ENCODE peak calls at places on chromosomes 1 and 21, in five cellular contexts. U, H, S, Y and A are unnamed samples.

GRCh38 chr1:166920561-166921475 is 44.8 kb upstream of the TADA1 start:
- DNase-seq in U (peak), H (peak), S (no peak), Y (peak), A (no peak)

GRCh38 chr1:161216945-161217712 is 2.0 kb downstream of the FCER1G start:
- DNase-seq in U (no peak), H (no peak), S (peak), Y (peak), A (no peak)

GRCh38 chr21:34889287-34889536 is 159.9 kb downstream of the RUNX1 start:
- DNase-seq in U (no peak), H (no peak), S (peak), Y (peak), A (peak)

GRCh38 chr1:27527223-27527856 is 37.4 kb upstream of the WASF2 start:
- DNase-seq in U (peak), H (peak), S (peak), Y (peak), A (peak)

GRCh38 chr1:70992521-70992920 is 55.1 kb downstream of the PTGER3 start:
- DNase-seq in U (no peak), H (no peak), S (no peak), Y (no peak), A (no peak)

GRCh38 chr1:47417129-47418044 is 1.3 kb downstream of the FOXE3 start:
- DNase-seq in U (no peak), H (no peak), S (no peak), Y (no peak), A (no peak)

GRCh38 chr1:115539061-115539460 is 102.7 kb upstream of the VANGL1 start:
- DNase-seq in U (no peak), H (no peak), S (no peak), Y (no peak), A (peak)

GRCh38 chr1:184514447-184514846 is 127.6 kb downstream of the C1orf21 start:
- DNase-seq in U (no peak), H (no peak), S (no peak), Y (no peak), A (no peak)

GRCh38 chr1:167722152-167722869 is 529 bp downstream of the MPZL1 start:
- DNase-seq in U (peak), H (peak), S (no peak), Y (no peak), A (peak)

GRCh38 chr1:90671736-90672135 is 45.4 kb downstream of the BARHL2 start:
- DNase-seq in U (no peak), H (no peak), S (no peak), Y (no peak), A (no peak)

GRCh38 chr1:243738020-243738419 is 112.0 kb downstream of the AKT3 start:
- DNase-seq in U (no peak), H (no peak), S (no peak), Y (no peak), A (no peak)

GRCh38 chr1:113747376-113747775 is 11.9 kb downstream of the PHTF1 start:
- DNase-seq in U (no peak), H (no peak), S (no peak), Y (no peak), A (no peak)

GRCh38 chr1:181094813-181095212 is 6.3 kb downstream of the IER5 start:
- DNase-seq in U (no peak), H (no peak), S (no peak), Y (no peak), A (no peak)

GRCh38 chr1:112237983-112238515 is 158.0 kb upstream of the CTTNBP2NL start:
- DNase-seq in U (no peak), H (no peak), S (no peak), Y (no peak), A (no peak)

GRCh38 chr1:12180315-12180714 is 13.5 kb downstream of the TNFRSF1B start:
- DNase-seq in U (no peak), H (no peak), S (peak), Y (no peak), A (peak)

GRCh38 chr1:151408891-151409290 is 9.5 kb downstream of the PSMB4 start:
- DNase-seq in U (no peak), H (no peak), S (no peak), Y (no peak), A (no peak)

GRCh38 chr1:159229486-159229885 is 24.8 kb downstream of the ACKR1 start:
- DNase-seq in U (peak), H (no peak), S (no peak), Y (no peak), A (no peak)

GRCh38 chr1:1440941-1441888 is 5.7 kb downstream of the VWA1 start:
- DNase-seq in U (peak), H (peak), S (peak), Y (peak), A (peak)

GRCh38 chr1:8875216-8875861 is 3.1 kb downstream of the ENO1 start:
- DNase-seq in U (no peak), H (no peak), S (no peak), Y (no peak), A (peak)

DNA sequence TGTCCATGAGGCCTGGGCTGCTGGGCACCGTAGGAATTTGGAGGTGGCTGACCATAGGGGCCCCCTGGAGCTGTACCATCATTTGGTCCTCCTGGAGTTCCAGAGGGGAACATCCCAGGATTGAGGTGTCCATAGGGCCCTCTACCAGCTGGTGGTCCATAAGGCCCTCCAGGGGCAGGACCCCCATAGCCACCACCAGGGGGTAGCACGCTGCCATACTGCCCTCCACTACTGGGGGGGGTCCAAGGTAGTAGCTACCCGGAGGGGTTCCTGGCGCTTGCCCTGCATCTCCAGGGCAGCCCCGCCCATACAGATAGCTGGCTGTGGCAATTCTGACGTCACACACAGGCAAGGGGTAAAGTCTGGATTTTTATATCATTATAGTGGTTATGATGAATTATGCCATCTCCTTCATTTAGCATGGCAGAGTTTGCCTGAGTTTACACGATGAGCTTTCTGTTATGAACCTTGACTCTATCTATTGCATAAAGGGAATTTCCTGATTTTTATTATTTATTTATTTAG is 13.2 kb downstream of the MDM4 start:
- DNase-seq in U (no peak), H (no peak), S (no peak), Y (no peak), A (no peak)
- TF ChIP-seq CTCF in U (peak), H (peak), S (no peak), Y (no peak), A (peak)

DNA sequence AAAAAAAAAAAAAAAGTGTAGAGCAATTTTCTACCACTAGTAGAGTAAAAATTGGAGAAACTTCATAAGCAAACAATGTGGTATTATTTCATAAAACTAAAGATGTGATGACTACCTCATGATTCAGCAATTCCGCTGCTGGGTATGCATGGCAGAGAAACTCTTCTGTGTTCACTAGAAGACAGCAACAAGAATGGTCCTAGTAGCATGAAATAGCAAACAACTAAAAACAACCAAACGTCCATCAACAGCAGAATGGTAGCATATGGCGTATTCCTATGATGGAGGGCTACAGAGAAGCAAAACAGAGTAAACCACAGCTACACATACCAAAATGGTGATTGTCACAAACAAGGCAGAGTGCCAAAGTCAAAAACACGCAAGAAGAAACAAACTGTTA is 18.9 kb downstream of the HTR1D start:
- DNase-seq in U (no peak), H (no peak), S (no peak), Y (no peak), A (no peak)
- TF ChIP-seq CTCF in U (peak), H (no peak), S (no peak), Y (no peak), A (no peak)

DNA sequence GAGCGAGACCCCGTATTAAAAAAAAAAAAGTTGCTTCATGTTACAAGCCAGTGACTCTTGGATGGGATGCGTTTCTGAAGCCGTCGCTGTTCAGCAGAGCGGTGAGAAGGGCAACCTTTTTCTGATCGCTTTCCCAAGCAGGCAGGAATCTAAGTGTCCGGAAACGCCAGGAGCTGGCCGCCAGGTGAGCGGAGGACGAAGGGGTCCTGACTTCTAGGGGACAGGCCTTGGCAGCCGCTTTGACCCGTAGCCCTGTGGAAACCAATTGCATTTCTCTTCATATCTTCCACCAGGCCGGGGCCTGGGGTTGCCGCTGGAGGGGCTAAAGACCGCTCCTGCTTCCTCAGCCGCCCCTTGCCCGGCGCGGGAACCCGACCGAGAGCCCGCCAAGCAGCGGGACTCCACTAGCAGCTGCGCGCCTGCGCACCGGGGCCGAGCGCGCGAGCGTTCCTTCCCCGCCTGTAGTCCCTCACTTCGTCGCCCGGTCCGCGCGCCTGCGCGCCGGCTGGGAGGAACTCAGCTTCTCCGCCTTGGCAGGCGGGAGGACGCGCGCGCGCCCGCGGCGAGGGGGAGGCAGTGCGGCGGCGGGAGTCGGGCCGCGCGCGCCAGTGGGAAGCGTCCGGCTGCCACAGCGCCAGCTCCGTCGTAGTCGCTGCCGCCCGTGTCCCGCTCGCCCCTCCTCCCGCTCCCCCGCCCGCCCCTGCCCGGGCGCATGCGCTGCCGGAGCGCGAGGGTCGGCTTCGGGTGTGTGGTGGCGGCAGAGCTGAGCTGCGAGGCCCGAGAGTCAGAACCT is at the start of gene SPEN:
- DNase-seq in U (peak), H (peak), S (peak), Y (peak), A (peak)
- TF ChIP-seq CTCF in U (no peak), H (no peak), S (no peak), Y (no peak), A (no peak)

GRCh38 chr1:220119043-220119512 is 25.1 kb downstream of the IARS2 start:
- DNase-seq in U (no peak), H (no peak), S (no peak), Y (no peak), A (no peak)

DNA sequence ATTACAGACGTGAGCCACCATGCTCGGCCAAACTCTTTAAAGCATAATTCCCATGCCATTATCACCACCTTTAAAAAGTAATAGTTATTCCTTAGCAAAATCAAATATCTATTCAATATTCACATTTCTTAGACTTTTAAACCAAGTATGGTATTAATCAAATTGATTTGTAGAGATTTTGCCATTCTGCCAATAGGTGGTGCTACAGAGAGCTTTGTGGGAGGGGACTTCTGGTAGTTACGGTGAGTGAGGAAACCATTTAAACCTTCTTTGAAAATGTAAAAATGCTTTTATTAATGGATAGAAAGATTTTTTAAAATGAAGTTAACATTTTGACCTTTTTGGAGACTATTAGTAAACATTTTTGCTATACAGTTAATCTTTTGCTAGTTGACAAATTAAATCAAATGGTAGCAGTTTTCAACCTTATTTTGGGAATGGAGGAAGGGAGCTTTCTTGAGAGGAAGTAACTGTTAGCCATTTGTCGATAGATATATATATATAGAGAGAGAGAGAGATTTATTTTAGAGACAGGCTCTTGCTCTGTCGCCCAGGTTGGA is 19.3 kb downstream of the IARS2 start:
- DNase-seq in U (peak), H (no peak), S (no peak), Y (peak), A (no peak)
- TF ChIP-seq CTCF in U (peak), H (peak), S (peak), Y (peak), A (peak)

DNA sequence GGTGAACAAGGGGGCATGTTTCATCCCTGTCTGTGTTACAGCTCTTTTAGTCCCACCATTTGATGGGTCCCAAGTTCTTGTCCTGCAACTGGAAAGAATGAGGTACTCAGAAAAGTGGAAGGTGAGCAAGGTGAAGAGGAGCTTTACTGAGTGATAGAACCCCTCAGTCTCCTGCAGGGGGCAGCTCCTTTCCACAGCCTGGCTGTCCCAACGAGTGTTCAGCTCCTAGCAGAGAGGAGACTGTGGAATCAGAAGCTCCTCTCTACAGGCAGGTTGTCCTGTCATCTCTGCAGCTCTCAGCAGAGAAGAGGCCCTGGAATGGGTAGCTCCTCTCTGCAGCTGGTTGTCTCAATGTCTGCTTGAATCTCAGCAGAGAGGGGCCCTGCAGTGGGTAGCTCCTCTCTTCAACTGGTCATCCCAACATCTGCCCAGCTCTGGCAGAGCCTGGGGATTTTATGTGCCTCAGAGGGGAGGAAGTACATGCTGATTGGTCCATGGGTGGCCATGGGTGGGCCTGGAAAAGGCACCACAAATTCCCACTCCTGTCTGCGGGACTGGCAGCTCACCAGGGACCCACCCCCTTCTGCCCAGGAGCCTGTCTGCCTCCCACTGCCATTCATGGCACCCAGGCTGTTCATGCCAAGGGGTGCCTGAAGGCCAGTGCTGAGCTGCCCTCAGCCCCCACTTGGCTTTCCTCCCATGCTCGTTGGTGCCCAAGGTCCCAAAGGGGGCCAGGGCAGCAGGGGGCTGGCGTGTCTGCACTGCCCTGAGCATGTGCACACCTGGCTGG is 25.7 kb downstream of the LDLRAD1 start:
- DNase-seq in U (no peak), H (peak), S (no peak), Y (no peak), A (no peak)
- TF ChIP-seq CTCF in U (no peak), H (peak), S (no peak), Y (peak), A (peak)

GRCh38 chr1:31479801-31480200 is 66.8 kb downstream of the SERINC2 start:
- DNase-seq in U (no peak), H (no peak), S (no peak), Y (no peak), A (no peak)
- TF ChIP-seq CTCF in U (no peak), H (no peak), S (no peak), Y (no peak), A (no peak)

GRCh38 chr1:17611991-17612390 is 72.5 kb downstream of the ARHGEF10L start:
- DNase-seq in U (no peak), H (no peak), S (no peak), Y (no peak), A (no peak)

GRCh38 chr1:17610713-17611112 is 71.2 kb downstream of the ARHGEF10L start:
- DNase-seq in U (no peak), H (no peak), S (no peak), Y (no peak), A (no peak)

GRCh38 chr1:17615157-17615556 is 75.7 kb downstream of the ARHGEF10L start:
- DNase-seq in U (no peak), H (no peak), S (no peak), Y (no peak), A (no peak)

GRCh38 chr1:17610085-17610484 is 70.6 kb downstream of the ARHGEF10L start:
- DNase-seq in U (no peak), H (no peak), S (no peak), Y (no peak), A (no peak)

DNA sequence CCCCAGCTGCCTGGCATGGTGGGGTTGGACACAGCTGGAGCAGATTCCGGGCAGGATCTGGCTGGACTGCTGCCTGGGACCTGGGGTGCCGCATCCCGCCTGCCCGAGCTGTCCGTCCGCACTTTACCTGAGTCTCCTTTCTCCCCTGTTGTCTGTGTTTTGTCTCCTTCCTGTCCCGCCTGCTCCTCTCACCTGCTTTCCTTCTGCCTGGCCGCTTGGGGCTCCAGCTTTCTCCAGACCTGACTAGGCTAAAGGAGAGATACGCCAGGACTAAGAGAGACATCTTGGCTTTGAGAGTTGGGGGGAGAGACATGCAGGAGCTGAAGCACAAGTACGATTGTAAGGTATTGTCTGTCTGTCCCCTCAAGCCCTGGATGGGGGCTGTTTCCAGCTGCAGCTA is 73.3 kb downstream of the ARHGEF10L start:
- DNase-seq in U (no peak), H (no peak), S (no peak), Y (no peak), A (no peak)
- TF ChIP-seq CTCF in U (no peak), H (no peak), S (no peak), Y (no peak), A (no peak)